ENCODE peak calls at places on chromosomes 7 and 10, in five cellular contexts. W, Z, U, N and D are unnamed samples.

GRCh38 chr7:101818699-101819071 is 1.3 kb downstream of the CUX1 start:
- DNase-seq in U (no peak), W (no peak), N (no peak), Z (no peak), D (no peak)

GRCh38 chr7:140557809-140558518 is 78.7 kb upstream of the MKRN1 start:
- DNase-seq in N (no peak), W (no peak), Z (no peak), U (no peak), D (no peak)

GRCh38 chr7:69912846-69913245 is 314.6 kb downstream of the AUTS2 start:
- DNase-seq in W (no peak), U (no peak), Z (no peak), N (no peak), D (no peak)

GRCh38 chr7:151006590-151007300 is 15.9 kb downstream of the NOS3 start:
- DNase-seq in U (no peak), N (no peak), Z (no peak), W (no peak), D (no peak)

GRCh38 chr10:5776881-5777197 is 36.4 kb downstream of the GDI2 start:
- DNase-seq in U (no peak), W (no peak), Z (no peak), N (no peak), D (no peak)

GRCh38 chr7:80940539-80941205 is 21.8 kb upstream of the SEMA3C start:
- DNase-seq in N (no peak), U (no peak), Z (no peak), W (no peak), D (no peak)

GRCh38 chr7:118918556-118918955 is 694.1 kb downstream of the ANKRD7 start:
- DNase-seq in U (no peak), W (no peak), Z (no peak), N (peak), D (no peak)

GRCh38 chr7:1817061-1817712 is 147.1 kb downstream of the ELFN1 start:
- DNase-seq in Z (no peak), U (no peak), W (no peak), N (no peak), D (no peak)

GRCh38 chr10:317219-317868 is 182.1 kb downstream of the ZMYND11 start:
- DNase-seq in N (no peak), U (no peak), Z (no peak), W (peak), D (no peak)

GRCh38 chr10:124573726-124574455 is 112.3 kb downstream of the LHPP start:
- DNase-seq in Z (no peak), U (no peak), W (no peak), N (no peak), D (no peak)

GRCh38 chr7:21368317-21368716 is 59.6 kb upstream of the SP4 start:
- DNase-seq in W (no peak), U (no peak), N (no peak), Z (no peak), D (no peak)

GRCh38 chr7:47428780-47429472 is 153.0 kb downstream of the TNS3 start:
- DNase-seq in Z (no peak), U (no peak), W (no peak), N (no peak), D (no peak)

GRCh38 chr10:71481746-71482410 is 85.2 kb downstream of the CDH23 start:
- DNase-seq in Z (no peak), W (no peak), U (no peak), N (no peak), D (no peak)

GRCh38 chr7:104217620-104218019 is 9.8 kb upstream of the ORC5 start:
- DNase-seq in U (no peak), W (no peak), N (no peak), Z (no peak), D (no peak)

GRCh38 chr10:9825491-9826018 is 1192.1 kb upstream of the CELF2 start:
- DNase-seq in U (peak), W (no peak), Z (no peak), N (peak), D (no peak)

GRCh38 chr7:28903779-28904538 is 54.2 kb downstream of the TRIL start:
- DNase-seq in N (no peak), W (no peak), Z (no peak), U (no peak), D (no peak)